ENCODE peak calls at places on chromosomes 2 and 18, in seven cellular contexts. One of them, this sample, is unnamed.
A peak's percentile ranks its signal among the peaks of the same experiment; 100 is the strongest.

GRCh38 chr18:56267334-56267733 is 371.1 kb downstream of the TXNL1 start:
- DNase-seq in effector memory CD8-positive, alpha-beta T cell: no peak
- DNase-seq in neural crest cell: no peak
- DNase-seq in hippocampal formation: no peak
- DNase-seq in Daoy: no peak
- DNase-seq in OCI-LY7: no peak
- DNase-seq in HTR-8/SVneo: no peak
- DNase-seq in this sample: no peak

GRCh38 chr2:37672870-37673184 is 1.4 kb upstream of the CDC42EP3 start:
- DNase-seq in effector memory CD8-positive, alpha-beta T cell: no peak
- DNase-seq in neural crest cell: no peak
- DNase-seq in hippocampal formation: no peak
- DNase-seq in Daoy: no peak
- DNase-seq in OCI-LY7: no peak
- DNase-seq in HTR-8/SVneo: no peak
- DNase-seq in this sample: no peak

GRCh38 chr2:203591642-203592041 is 56.5 kb upstream of the RAPH1 start:
- DNase-seq in effector memory CD8-positive, alpha-beta T cell: no peak
- DNase-seq in neural crest cell: no peak
- DNase-seq in hippocampal formation: no peak
- DNase-seq in Daoy: no peak
- DNase-seq in OCI-LY7: peak; percentile 44
- DNase-seq in HTR-8/SVneo: no peak
- DNase-seq in this sample: no peak

GRCh38 chr2:181407171-181407570 is 50.0 kb upstream of the ITGA4 start:
- DNase-seq in effector memory CD8-positive, alpha-beta T cell: no peak
- DNase-seq in neural crest cell: no peak
- DNase-seq in hippocampal formation: no peak
- DNase-seq in Daoy: no peak
- DNase-seq in OCI-LY7: no peak
- DNase-seq in HTR-8/SVneo: no peak
- DNase-seq in this sample: no peak

GRCh38 chr2:234881413-234882241 is 70.2 kb upstream of the SH3BP4 start:
- DNase-seq in effector memory CD8-positive, alpha-beta T cell: peak; percentile 33
- DNase-seq in neural crest cell: peak; percentile 64
- DNase-seq in hippocampal formation: peak; percentile 86
- DNase-seq in Daoy: peak; percentile 96
- DNase-seq in OCI-LY7: peak; percentile 64
- DNase-seq in HTR-8/SVneo: peak; percentile 98
- DNase-seq in this sample: peak; percentile 70

GRCh38 chr2:3223080-3223923 is 154.3 kb downstream of the EIPR1 start:
- DNase-seq in effector memory CD8-positive, alpha-beta T cell: peak; percentile 67
- DNase-seq in neural crest cell: no peak
- DNase-seq in hippocampal formation: no peak
- DNase-seq in Daoy: peak; percentile 13
- DNase-seq in OCI-LY7: no peak
- DNase-seq in HTR-8/SVneo: no peak
- DNase-seq in this sample: peak; percentile 24

GRCh38 chr2:61822255-61822654 is 31.6 kb downstream of the FAM161A start:
- DNase-seq in effector memory CD8-positive, alpha-beta T cell: no peak
- DNase-seq in neural crest cell: no peak
- DNase-seq in hippocampal formation: no peak
- DNase-seq in Daoy: no peak
- DNase-seq in OCI-LY7: no peak
- DNase-seq in HTR-8/SVneo: no peak
- DNase-seq in this sample: no peak

GRCh38 chr2:28004086-28004485 is 113.6 kb downstream of the BABAM2 start:
- DNase-seq in effector memory CD8-positive, alpha-beta T cell: no peak
- DNase-seq in neural crest cell: no peak
- DNase-seq in hippocampal formation: no peak
- DNase-seq in Daoy: peak; percentile 65
- DNase-seq in OCI-LY7: no peak
- DNase-seq in HTR-8/SVneo: peak; percentile 37
- DNase-seq in this sample: no peak